ENCODE peak calls at places on chromosomes 13 and 19, in eight cellular contexts. I is GM12878, J is thyroid gland, Q is IMR-90, D is ovary, O is adrenal gland, H is upper lobe of left lung, P is HCT116. B is an unnamed sample.

GRCh38 chr13:40401911-40402776 is 264.3 kb downstream of the FOXO1 start:
- DNase-seq in I (peak; percentile 74), J (peak; percentile 92), Q (peak; percentile 92), D (peak; percentile 95), O (peak; percentile 99), H (peak; percentile 95), P (peak; percentile 64), B (peak; percentile 98)

GRCh38 chr13:28313579-28313978 is 175.2 kb downstream of the PAN3 start:
- DNase-seq in I (no peak), J (no peak), Q (peak; percentile 57), D (no peak), O (no peak), H (no peak), P (peak; percentile 28), B (no peak)

GRCh38 chr13:51325837-51326236 is 13.7 kb upstream of the SERPINE3 start:
- DNase-seq in I (no peak), J (no peak), Q (no peak), D (no peak), O (no peak), H (no peak), P (no peak), B (no peak)

GRCh38 chr19:801030-801860 is 4.0 kb downstream of the PTBP1 start:
- DNase-seq in I (no peak), J (peak; percentile 97), Q (no peak), D (peak; percentile 71), O (peak; percentile 83), H (peak; percentile 80), P (no peak), B (peak; percentile 59)

GRCh38 chr13:35499131-35500051 is 22.9 kb upstream of the MAB21L1 start:
- DNase-seq in I (no peak), J (peak; percentile 21), Q (no peak), D (no peak), O (no peak), H (no peak), P (no peak), B (no peak)

GRCh38 chr13:78689011-78689410 is 30.1 kb upstream of the OBI1 start:
- DNase-seq in I (no peak), J (no peak), Q (no peak), D (no peak), O (no peak), H (no peak), P (no peak), B (no peak)

GRCh38 chr19:43407416-43408005 is 7.2 kb upstream of the TEX101 start:
- DNase-seq in I (no peak), J (no peak), Q (no peak), D (no peak), O (no peak), H (no peak), P (no peak), B (no peak)

GRCh38 chr13:113001251-113002140 is 32.5 kb downstream of the MCF2L start:
- DNase-seq in I (no peak), J (peak; percentile 82), Q (peak; percentile 3), D (no peak), O (no peak), H (peak; percentile 77), P (no peak), B (no peak)

GRCh38 chr19:33280351-33280921 is 21.9 kb downstream of the CEBPA start:
- DNase-seq in I (peak; percentile 86), J (no peak), Q (no peak), D (no peak), O (no peak), H (no peak), P (no peak), B (no peak)

GRCh38 chr13:48320396-48320790 is 16.8 kb downstream of the RB1 start:
- DNase-seq in I (no peak), J (no peak), Q (no peak), D (no peak), O (no peak), H (no peak), P (no peak), B (no peak)

DNA sequence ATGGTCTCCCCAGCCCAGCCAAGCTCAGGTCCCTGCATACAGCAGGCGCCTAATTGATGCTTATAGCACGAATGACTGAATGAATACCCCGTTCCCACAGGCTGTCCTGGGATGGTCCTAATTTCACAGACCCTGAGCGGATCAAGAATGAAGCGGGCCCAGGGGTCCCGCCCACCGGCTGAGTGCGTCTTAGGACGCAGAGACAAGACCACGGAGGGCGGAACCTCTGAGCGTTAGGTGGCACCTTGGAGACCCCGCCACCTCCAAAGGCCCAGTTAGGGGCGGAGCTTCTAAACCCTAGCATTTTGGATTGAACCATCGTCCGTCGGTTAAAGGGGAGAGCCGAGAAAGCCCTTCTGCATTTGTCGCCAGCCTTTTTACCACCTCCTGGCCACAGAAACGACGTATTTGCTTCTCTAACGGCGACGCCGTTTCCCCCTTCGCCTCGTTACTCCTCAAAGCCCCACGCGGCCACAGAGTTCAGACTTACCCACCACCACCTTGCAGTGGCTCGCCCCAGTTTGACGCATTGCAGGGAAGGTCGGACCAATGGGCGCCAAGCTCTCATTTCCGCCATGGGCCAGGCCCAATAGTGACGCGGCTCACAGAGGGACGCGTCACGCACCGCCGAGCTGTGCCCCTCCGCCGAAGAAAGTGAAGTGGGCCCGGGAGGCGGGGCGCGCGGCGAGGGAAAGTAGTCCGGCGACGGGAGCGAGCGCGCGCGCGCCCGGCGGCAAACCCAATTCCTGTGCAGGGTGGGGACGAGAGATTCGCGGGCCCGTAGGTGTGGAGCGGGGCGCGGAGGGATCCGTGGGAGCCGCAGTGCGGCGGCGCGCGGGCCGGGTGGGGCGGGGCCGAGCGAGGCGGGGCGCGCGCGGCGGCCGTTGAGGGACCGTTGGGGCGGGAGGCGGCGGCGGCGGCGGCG is 475 bp upstream of the CALM3 start:
- DNase-seq in I (peak; percentile 85), J (peak; percentile 97), Q (peak; percentile 97), D (peak; percentile 99), O (peak; percentile 97), H (peak; percentile 93), P (peak; percentile 96), B (peak; percentile 98)
- TF ChIP-seq POLR2A in I (peak; percentile 91), J (no peak), Q (peak; percentile 52), D (no peak), O (peak; percentile 49), H (peak; percentile 58), P (peak; percentile 80), B (no peak)

DNA sequence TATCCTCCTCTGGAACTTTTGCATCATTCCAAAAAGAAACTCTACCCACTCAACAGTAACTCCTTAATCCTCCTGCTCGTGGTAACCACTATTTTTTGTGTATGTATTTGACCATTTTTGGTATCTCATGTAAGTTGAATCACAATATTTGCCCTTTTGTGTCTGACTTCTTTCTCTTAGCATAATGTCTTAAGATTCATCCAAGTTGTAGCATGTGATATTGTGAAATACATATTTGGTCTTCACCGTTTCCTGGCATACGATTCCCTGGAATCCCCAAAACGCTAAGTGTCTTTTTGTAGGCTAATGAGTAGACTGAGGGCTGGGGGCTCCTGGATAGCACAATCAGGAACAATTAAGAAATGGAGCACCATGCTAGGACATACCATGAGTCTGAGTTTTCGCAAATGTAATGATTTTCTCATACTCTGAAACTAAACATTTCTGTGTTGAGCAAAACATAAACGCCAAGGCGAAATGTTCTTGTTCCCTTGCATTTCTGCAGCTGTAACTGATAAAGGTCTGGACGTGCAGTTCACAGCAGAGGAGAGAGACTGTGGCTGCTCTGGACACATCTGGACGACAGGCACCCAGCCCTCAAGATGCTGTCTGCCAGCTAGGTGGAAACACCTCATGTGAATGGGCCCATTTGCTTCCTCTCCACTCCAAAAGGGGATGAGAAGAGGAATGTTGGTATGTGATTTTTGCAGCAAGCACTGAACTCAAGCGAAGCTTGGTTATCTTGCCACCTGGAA is 38.4 kb downstream of the BRD4 start:
- DNase-seq in I (no peak), J (no peak), Q (peak; percentile 66), D (no peak), O (no peak), H (no peak), P (no peak), B (no peak)
- H3K4me1 ChIP-seq in I (peaks cover 52% of the 10 kb centered on the region), J (peaks cover 88% of the 10 kb centered on the region), Q (peaks cover 57% of the 10 kb centered on the region), D (peaks cover 46% of the 10 kb centered on the region), O (peaks cover 98% of the 10 kb centered on the region), H (peaks cover 98% of the 10 kb centered on the region), P (no peaks in the 10 kb centered on the region), B (peaks cover 29% of the 10 kb centered on the region)

DNA sequence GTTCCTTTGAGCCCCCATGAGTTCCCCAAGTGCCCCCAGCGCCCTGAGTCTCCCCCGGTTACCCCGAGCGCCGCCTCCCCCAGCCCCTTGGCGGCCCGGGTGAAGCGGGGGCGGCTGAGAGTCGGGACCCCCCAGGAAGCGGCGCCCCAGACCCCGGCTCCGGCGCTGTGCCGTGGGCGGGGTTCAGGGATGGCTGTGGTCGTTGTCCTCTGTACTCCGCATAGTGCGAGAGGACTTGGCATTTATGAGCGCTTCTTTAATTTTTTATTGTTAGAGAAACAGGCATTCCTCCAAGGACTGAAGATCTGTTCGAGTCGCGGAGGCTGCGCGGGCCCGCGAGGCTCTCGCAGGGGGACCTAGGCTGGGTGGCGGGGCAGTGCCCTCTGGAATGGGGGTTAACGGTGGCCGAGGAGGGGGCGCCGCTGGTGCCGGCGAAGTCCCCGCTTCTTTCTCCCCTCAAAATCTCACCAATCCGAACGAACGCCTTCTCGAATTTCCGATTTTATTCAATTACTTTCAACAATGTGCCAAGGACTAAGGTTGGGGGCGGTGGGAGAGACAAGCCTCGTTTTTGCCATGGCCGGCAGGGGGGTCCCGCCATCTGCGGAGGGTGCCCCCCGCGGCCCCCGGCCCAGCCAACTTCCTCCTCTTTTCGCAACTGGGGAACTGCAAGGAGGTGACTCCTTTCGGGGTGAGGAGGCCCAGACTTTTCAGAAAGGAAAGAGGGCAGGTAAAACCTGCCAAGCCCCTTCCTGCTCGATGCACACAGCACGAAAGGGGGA is 595 bp upstream of the GJB2 start:
- DNase-seq in I (no peak), J (no peak), Q (no peak), D (no peak), O (no peak), H (no peak), P (no peak), B (no peak)
- H3K27ac ChIP-seq in I (no peak overlapping the region), J (no peak overlapping the region), Q (no peak overlapping the region), D (no peak overlapping the region), O (no peak overlapping the region), H (no peak overlapping the region), P (no peak overlapping the region), B (no peak overlapping the region)

GRCh38 chr13:75326173-75327131 is 155.5 kb downstream of the TBC1D4 start:
- DNase-seq in I (no peak), J (no peak), Q (peak; percentile 53), D (peak; percentile 46), O (no peak), H (no peak), P (no peak), B (no peak)
- TF ChIP-seq POLR2A in I (no peak), J (no peak), Q (no peak), D (no peak), O (no peak), H (no peak), P (no peak), B (no peak)

DNA sequence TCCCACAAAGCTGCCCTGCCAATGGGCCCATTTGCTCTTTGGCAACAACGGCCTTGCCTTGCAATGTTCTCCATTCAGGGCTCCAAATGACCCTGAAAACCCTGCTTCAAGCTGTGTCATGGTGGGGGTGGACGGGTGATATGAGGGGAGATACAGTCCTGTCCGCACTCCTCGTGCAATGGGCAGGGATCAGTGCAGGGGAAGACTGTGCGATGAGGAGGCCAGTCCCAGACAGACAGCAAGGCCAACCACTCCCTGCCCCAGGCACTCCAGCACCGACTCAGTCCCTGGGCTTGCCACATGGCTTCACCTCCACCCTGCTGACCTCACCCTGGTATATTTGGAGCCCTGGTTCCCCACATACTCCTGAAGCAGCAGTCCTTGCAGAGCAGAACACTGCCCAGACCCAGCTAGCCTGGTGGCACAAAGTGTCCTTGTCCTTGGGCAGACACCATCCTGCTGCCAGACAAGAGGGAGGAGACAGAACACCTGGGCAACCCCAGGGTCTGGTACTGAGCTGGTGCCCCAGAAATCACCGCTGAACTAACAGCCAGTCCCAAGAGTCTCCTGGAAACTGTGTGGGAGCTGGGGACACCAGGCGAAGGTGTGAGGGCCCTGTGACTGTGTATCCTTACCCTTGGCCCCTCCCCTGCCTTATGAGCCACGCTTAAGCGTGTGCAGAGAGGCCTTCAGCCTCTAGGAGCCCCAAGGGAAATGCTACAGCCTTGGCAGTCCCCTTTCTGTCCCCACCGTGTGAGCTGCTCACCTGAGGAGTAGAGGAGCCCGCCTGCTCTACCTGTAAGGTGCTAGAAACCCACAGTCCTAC is 9.1 kb upstream of the SLC35E1 start:
- DNase-seq in I (no peak), J (peak; percentile 39), Q (no peak), D (no peak), O (peak; percentile 90), H (no peak), P (no peak), B (no peak)
- H3K4me1 ChIP-seq in I (peaks cover 40% of the 10 kb centered on the region), J (peaks cover 19% of the 10 kb centered on the region), Q (peaks cover 16% of the 10 kb centered on the region), D (peaks cover 3% of the 10 kb centered on the region), O (peaks cover 59% of the 10 kb centered on the region), H (peaks cover 36% of the 10 kb centered on the region), P (peaks cover 13% of the 10 kb centered on the region), B (no peaks in the 10 kb centered on the region)

B was measured in uterus.